ENCODE peak calls at places on chromosomes 1 and 21, in seven cellular contexts. G is HepG2, U is K562, V is SK-N-SH, K is H1, I is GM12878, W is HCT116. Q is an unnamed sample.

GRCh38 chr1:150484861-150485260 is 2.4 kb upstream of the TARS2 start:
- DNase-seq in G (peak; percentile 35), U (no peak), V (no peak), K (no peak), I (no peak), W (no peak), Q (peak; percentile 75)

GRCh38 chr1:11938722-11939526 is 4.4 kb downstream of the PLOD1 start:
- DNase-seq in G (no peak), U (peak; percentile 82), V (peak; percentile 67), K (no peak), I (no peak), W (no peak), Q (no peak)

GRCh38 chr21:16709866-16710550 is 802.8 kb upstream of the CXADR start:
- DNase-seq in G (peak; percentile 16), U (no peak), V (no peak), K (no peak), I (no peak), W (no peak), Q (no peak)

GRCh38 chr1:43340559-43340958 is 2.9 kb downstream of the MPL start:
- DNase-seq in G (peak; percentile 91), U (no peak), V (no peak), K (no peak), I (no peak), W (no peak), Q (no peak)

GRCh38 chr1:52916241-52916975 is 5.1 kb downstream of the ECHDC2 start:
- DNase-seq in G (no peak), U (no peak), V (no peak), K (no peak), I (no peak), W (no peak), Q (no peak)

GRCh38 chr1:3372317-3372716 is 82.1 kb upstream of the ARHGEF16 start:
- DNase-seq in G (no peak), U (no peak), V (no peak), K (no peak), I (no peak), W (no peak), Q (no peak)

GRCh38 chr1:32496127-32496526 is 31.3 kb downstream of the ZBTB8B start:
- DNase-seq in G (no peak), U (no peak), V (no peak), K (no peak), I (no peak), W (no peak), Q (peak; percentile 5)

GRCh38 chr1:172117800-172118199 is 276.5 kb downstream of the DNM3 start:
- DNase-seq in G (no peak), U (no peak), V (no peak), K (no peak), I (peak; percentile 65), W (no peak), Q (no peak)

DNA sequence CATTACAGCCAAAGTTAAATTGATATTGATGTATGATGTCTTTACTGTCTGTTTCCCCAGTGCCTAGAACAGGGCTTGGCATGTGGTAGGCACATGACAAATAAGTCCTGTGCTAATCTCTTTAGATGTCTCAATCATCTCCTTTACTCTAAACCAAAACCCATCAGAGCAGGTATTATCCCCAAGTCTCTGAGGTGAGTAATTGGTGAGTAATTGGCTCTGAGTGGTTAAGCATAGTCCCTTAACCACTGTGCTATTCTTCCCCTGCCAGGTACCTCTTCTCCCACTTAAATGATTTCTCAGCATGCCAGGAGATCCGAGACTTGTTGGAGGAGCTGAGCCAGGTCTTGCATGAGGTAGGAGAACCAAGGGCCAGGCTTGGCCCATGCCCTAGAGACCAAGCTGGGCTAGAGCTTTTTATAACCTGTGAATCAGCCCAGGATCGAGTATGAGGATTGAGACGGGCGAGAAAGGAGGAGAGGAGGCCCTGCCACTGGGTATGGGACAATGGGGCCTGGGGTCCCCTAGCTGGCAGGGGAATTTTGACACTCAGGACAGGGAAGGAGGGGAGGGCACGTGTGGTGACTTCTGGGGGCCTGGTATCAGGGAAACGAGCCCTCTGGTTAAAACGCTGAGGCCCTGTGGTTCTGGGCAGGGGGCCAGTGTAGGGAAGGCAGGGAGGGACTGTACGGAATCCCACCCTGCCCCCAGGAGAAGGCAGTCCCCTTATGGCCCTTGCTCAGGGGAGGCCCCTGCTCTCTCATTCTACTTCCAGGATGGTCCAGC is 4.5 kb downstream of the CNKSR1 start:
- DNase-seq in G (no peak), U (no peak), V (no peak), K (no peak), I (no peak), W (no peak), Q (no peak)
- TF ChIP-seq JUND in G (no peak), U (no peak), V (no peak), K (no peak), I (no peak), W (no peak), Q (no peak)

DNA sequence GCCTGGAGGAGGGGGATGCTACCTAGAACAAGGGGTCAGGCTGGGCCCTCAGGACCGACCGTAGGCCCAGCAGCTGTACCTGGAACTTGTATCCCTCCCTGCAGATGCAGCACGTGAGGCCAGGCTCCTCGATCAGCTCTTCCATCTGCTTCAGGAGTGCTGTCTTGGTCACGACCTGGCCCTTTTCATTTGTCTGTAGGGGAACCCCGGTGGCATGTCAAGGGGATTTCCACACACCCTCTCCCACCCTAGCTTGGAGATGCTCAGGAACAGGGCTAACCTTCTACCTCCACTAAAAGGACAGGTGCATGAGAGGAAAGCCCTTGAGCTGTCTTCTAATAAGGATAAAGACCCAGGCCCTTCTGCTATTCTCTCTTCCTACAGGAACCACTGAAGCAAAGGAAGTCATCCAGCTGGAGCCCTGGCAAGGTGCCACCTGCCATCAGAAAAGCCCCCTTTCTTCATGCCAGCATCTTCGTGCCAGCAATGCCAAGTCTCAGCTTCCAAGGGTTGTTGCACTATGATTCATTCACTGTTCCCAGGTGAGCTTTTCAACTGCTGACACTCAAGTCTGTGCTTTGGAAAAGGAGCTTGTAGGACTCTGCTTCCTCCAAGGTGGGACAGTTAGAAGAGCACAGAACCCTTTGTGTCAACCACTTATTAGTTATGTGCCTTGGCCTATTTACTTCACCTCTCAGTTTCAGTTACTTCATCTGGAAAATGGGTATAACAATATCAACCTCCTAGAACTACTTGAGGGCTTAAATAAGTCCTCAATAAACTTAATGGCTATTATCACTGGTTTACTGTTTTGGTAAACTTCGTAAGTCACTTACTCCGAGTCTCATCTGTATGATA is 122.1 kb downstream of the UBR4 start:
- DNase-seq in G (no peak), U (no peak), V (no peak), K (no peak), I (peak; percentile 19), W (no peak), Q (no peak)
- TF ChIP-seq JUND in G (no peak), U (no peak), V (no peak), K (no peak), I (no peak), W (no peak), Q (no peak)

GRCh38 chr1:156805766-156806511 is 10.7 kb downstream of the SH2D2A start:
- DNase-seq in G (no peak), U (no peak), V (peak; percentile 24), K (no peak), I (no peak), W (no peak), Q (peak; percentile 62)

GRCh38 chr1:156806512-156807440 is 9.9 kb downstream of the SH2D2A start:
- DNase-seq in G (no peak), U (no peak), V (peak; percentile 21), K (no peak), I (no peak), W (no peak), Q (no peak)

GRCh38 chr1:156803086-156803851 is 13.4 kb downstream of the SH2D2A start:
- DNase-seq in G (no peak), U (no peak), V (no peak), K (no peak), I (no peak), W (no peak), Q (no peak)

GRCh38 chr1:156804026-156804425 is 12.6 kb downstream of the SH2D2A start:
- DNase-seq in G (no peak), U (no peak), V (no peak), K (no peak), I (no peak), W (no peak), Q (no peak)

DNA sequence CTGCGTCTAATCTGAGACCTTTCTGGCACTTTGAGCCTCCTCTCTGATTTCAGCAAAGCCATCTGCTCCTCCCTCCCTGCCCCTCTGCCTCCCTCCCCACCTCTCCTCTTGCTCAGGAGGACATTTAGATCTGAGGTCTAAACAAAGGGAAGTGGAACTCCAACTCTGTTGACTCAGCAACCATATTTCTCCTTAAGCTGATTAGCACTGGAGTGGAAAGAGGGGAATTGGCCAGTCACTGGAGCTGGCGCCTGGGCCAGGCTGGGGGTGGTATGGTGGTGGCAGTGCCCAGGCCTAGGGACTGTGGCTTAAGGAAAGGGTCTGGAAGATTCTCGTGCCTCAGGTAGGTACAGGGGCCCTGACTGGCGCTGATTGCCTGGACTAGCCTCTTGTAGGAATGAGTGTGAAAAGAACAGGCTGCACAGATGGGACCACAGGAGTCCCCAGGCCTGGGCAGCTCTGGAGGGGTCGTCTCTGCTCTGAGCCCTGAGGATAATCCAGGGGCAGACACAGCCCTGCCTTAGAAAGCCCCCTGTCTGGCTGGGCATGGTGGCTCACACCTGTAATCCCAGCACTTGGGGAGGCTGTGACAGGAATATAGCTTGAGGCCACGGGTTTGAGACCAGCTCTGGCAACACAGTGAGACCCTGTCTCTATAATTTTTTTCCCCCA is 11.9 kb downstream of the SH2D2A start:
- DNase-seq in G (no peak), U (no peak), V (peak; percentile 51), K (no peak), I (no peak), W (no peak), Q (no peak)
- TF ChIP-seq JUND in G (no peak), U (no peak), V (no peak), K (no peak), I (no peak), W (no peak), Q (no peak)

GRCh38 chr1:69492286-69492685 is 75.4 kb upstream of the LRRC7 start:
- DNase-seq in G (no peak), U (no peak), V (no peak), K (no peak), I (no peak), W (no peak), Q (no peak)
- TF ChIP-seq JUND in G (no peak), U (no peak), V (no peak), K (no peak), I (no peak), W (no peak), Q (no peak)

DNA sequence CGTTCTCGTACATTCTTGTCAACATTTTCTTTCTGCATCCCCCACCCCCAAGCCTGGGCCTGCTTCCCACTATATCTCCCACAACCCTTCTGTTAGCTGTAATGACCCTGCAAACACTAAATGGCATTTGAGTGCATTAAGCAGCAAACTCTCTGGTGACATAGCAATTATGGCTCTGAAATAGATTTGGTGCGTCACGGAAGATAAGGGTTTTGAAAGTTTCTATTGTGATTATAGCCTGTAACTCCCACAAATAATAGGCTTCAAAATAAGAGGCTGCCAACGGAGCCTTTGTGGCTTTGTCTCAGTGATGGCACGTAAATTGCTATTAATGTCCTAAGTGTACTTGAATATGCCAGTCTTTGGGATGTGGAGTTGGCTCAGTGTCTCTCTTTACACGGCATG is 277.6 kb downstream of the PBX1 start:
- DNase-seq in G (no peak), U (no peak), V (peak; percentile 2), K (no peak), I (no peak), W (no peak), Q (no peak)
- TF ChIP-seq JUND in G (no peak), U (no peak), V (no peak), K (no peak), I (no peak), W (no peak), Q (no peak)

Q was measured in T47D.